ENCODE peak calls at places on chromosomes 1 and 21, in five cellular contexts. D is A549, M is endodermal cell, R is left ventricle myocardium inferior, S is pancreas. J is an unnamed sample.

GRCh38 chr21:41698071-41698470 is 68.8 kb downstream of the RIPK4 start:
- DNase-seq in M (no peak), R (no peak), S (no peak), D (no peak), J (no peak)

GRCh38 chr1:61282387-61282786 is 200.0 kb downstream of the NFIA start:
- DNase-seq in D (no peak), M (no peak), R (no peak), S (no peak), J (no peak)

GRCh38 chr1:211068976-211069375 is 65.0 kb downstream of the KCNH1 start:
- DNase-seq in R (no peak), S (no peak), M (no peak), D (no peak), J (no peak)

GRCh38 chr1:193019442-193020026 is 39.6 kb downstream of the UCHL5 start:
- DNase-seq in S (no peak), D (peak; percentile 25), M (no peak), R (no peak), J (no peak)

GRCh38 chr1:234926574-234927311 is 201.9 kb downstream of the TOMM20 start:
- DNase-seq in R (no peak), S (no peak), D (no peak), M (no peak), J (no peak)

GRCh38 chr1:172895050-172895460 is 155.7 kb downstream of the TNFSF18 start:
- DNase-seq in R (no peak), D (no peak), M (no peak), S (no peak), J (no peak)

GRCh38 chr1:162144268-162144667 is 74.8 kb downstream of the NOS1AP start:
- DNase-seq in M (no peak), S (no peak), D (no peak), R (no peak), J (no peak)

GRCh38 chr1:182917386-182917785 is 35.6 kb downstream of the SHCBP1L start:
- DNase-seq in D (no peak), M (no peak), S (no peak), R (no peak), J (no peak)

GRCh38 chr1:119372493-119373086 is 4.0 kb downstream of the HAO2 start:
- DNase-seq in M (peak; percentile 87), R (no peak), S (no peak), D (peak; percentile 46), J (no peak)
- TF ChIP-seq CTCF in M (peak; percentile 78), R (no peak), S (no peak), D (peak; percentile 31), J (no peak)

GRCh38 chr1:13707211-13707610 is 7.2 kb downstream of the PRDM2 start:
- DNase-seq in D (no peak), M (no peak), S (no peak), R (no peak), J (no peak)

GRCh38 chr1:13708380-13709010 is 8.5 kb downstream of the PRDM2 start:
- DNase-seq in D (no peak), M (no peak), S (no peak), R (no peak), J (no peak)

GRCh38 chr1:13714851-13715250 is 14.9 kb downstream of the PRDM2 start:
- DNase-seq in D (no peak), M (no peak), S (no peak), R (no peak), J (no peak)

GRCh38 chr1:13706058-13706457 is 6.1 kb downstream of the PRDM2 start:
- DNase-seq in R (no peak), D (no peak), S (no peak), M (no peak), J (no peak)

GRCh38 chr1:13710097-13710496 is 10.1 kb downstream of the PRDM2 start:
- DNase-seq in D (no peak), S (no peak), M (no peak), R (no peak), J (no peak)
- H3K4me1 ChIP-seq in D (no peaks in the 10 kb centered on the region), S (no peaks in the 10 kb centered on the region), M (no peaks in the 10 kb centered on the region), R (peaks cover 10% of the 10 kb centered on the region), J (no peaks in the 10 kb centered on the region)

DNA sequence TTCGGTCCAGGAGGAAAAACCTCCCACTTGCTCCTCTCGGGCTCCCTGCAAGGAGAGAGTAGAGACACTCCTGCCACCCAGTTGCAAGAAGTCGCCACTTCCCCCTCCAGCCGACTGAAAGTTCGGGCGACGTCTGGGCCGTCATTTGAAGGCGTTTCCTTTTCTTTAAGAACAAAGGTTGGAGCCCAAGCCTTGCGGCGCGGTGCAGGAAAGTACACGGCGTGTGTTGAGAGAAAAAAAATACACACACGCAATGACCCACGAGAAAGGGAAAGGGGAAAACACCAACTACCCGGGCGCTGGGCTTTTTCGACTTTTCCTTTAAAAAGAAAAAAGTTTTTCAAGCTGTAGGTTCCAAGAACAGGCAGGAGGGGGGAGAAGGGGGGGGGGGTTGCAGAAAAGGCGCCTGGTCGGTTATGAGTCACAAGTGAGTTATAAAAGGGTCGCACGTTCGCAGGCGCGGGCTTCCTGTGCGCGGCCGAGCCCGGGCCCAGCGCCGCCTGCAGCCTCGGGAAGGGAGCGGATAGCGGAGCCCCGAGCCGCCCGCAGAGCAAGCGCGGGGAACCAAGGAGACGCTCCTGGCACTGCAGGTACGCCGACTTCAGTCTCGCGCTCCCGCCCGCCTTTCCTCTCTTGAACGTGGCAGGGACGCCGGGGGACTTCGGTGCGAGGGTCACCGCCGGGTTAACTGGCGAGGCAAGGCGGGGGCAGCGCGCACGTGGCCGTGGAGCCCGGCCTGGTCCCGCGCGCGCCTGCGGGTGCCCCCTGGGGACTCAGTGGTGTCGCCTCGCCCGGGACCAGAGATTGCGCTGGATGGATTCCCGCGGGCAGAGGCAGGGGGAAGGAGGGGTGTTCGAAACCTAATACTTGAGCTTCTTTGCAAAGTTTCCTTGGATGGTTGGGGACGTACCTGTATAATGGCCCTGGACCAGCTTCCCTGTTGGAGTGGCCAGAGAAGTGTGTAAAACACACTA is 45.3 kb downstream of the MRPL39 start:
- DNase-seq in S (peak; percentile 51), R (peak; percentile 35), M (peak; percentile 85), D (no peak), J (peak; percentile 54)
- TF ChIP-seq CTCF in S (no peak), R (peak; percentile 33), M (peak; percentile 63), D (no peak), J (no peak)

DNA sequence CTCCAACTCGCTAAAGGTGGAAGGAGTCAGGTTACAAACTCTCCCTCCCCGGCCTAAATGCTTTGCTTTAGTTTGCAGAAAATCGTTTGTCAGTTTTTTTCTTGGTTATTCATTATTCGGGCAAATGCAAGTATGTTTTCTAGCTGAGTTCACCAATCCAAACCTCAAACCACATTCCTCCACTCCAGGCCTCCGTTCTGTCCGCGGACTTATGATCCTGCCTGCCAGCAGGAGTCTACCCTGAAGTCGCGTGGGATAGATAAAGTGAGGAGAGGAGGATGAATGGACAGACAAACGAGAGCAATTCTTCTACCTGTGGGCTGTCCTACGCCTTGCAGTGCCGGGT is 1.3 kb downstream of the ADAMTS1 start:
- DNase-seq in D (no peak), M (no peak), R (no peak), S (no peak), J (no peak)
- H3K4me1 ChIP-seq in D (peaks cover 9% of the 10 kb centered on the region), M (no peaks in the 10 kb centered on the region), R (peaks cover 90% of the 10 kb centered on the region), S (peaks cover 4% of the 10 kb centered on the region), J (peaks cover 5% of the 10 kb centered on the region)

GRCh38 chr1:54105736-54106269 is 47.0 kb downstream of the CDCP2 start:
- DNase-seq in D (no peak), R (no peak), S (no peak), M (no peak), J (no peak)

GRCh38 chr1:54109131-54110105 is 43.4 kb downstream of the CDCP2 start:
- DNase-seq in R (no peak), M (no peak), D (no peak), S (no peak), J (no peak)

GRCh38 chr1:54105080-54105479 is 47.7 kb downstream of the CDCP2 start:
- DNase-seq in M (peak; percentile 24), D (no peak), S (no peak), R (no peak), J (no peak)

GRCh38 chr1:54108156-54108555 is 44.6 kb downstream of the CDCP2 start:
- DNase-seq in S (no peak), M (no peak), D (no peak), R (no peak), J (no peak)

GRCh38 chr1:54107131-54107530 is 45.7 kb downstream of the CDCP2 start:
- DNase-seq in R (no peak), M (peak; percentile 70), D (no peak), S (no peak), J (no peak)
- TF ChIP-seq CTCF in R (peak; percentile 22), M (no peak), D (no peak), S (no peak), J (peak; percentile 16)

GRCh38 chr1:229624906-229625871 is 733 bp downstream of the TAF5L start:
- DNase-seq in D (peak; percentile 60), R (peak; percentile 47), M (peak; percentile 84), S (peak; percentile 67), J (peak; percentile 28)

GRCh38 chr1:229623838-229624237 is 2.1 kb downstream of the TAF5L start:
- DNase-seq in R (no peak), S (no peak), D (no peak), M (peak; percentile 47), J (no peak)

GRCh38 chr1:229625893-229626831 is at the start of the genes TAF5L and URB2:
- DNase-seq in R (peak; percentile 87), S (peak; percentile 90), D (peak; percentile 90), M (peak; percentile 95), J (peak; percentile 87)

GRCh38 chr1:229623225-229623624 is 2.7 kb downstream of the TAF5L start:
- DNase-seq in S (no peak), D (no peak), M (peak; percentile 19), R (no peak), J (no peak)

GRCh38 chr1:229624521-229624905 is 1.4 kb downstream of the TAF5L start:
- DNase-seq in S (no peak), M (no peak), R (no peak), D (no peak), J (no peak)
- H3K4me1 ChIP-seq in S (no peaks in the 10 kb centered on the region), M (peaks cover 7% of the 10 kb centered on the region), R (peaks cover 72% of the 10 kb centered on the region), D (peaks cover 26% of the 10 kb centered on the region), J (peaks cover 9% of the 10 kb centered on the region)

DNA sequence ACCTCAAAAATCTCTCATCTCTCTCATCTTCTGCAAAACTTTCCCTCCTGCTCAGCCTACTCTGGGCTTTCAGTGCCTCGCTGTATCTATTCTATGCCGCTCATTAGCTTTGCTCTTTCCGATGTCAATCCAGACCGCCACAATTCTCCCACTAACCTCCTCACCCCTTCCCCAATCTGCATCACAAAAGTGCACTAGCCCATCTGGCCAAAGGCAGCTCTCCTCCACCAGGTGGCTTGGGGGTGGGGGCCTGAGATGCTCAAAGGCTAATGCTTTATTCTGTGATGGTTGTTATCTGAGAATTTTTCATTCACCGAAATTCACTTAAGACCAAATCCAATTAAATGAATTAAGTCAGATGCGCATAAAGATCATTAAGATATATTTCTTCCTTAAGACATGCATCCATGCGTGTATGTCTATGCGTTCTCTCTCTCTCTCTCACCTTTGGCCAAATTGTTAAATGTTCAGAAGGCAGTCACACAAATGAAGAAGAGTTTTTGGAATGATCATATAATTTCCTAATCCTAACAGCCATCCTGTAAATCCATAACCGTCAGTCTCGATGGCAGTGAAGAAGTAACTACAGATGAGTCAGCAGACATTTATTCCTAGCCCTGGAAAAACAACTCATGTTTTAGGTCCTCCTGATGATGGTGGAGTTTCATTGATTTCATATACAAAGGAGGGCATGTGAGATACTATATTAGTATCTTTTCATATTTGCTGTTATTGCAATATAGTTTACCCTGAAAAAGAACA is 111.3 kb downstream of the C1orf21 start:
- DNase-seq in R (no peak), S (no peak), D (no peak), M (peak; percentile 80), J (no peak)
- TF ChIP-seq CTCF in R (no peak), S (no peak), D (no peak), M (peak; percentile 73), J (no peak)

J was measured in uterus.